ENCODE peak calls at places on chromosomes 12 and 14, in eight cellular contexts. H is HCT116; X is heart right ventricle; P is esophagus muscularis mucosa; L is CD8-positive, alpha-beta T cell; O is stomach; Y is tibial artery; N is cardiac muscle cell. K is an unnamed sample. For H3K4me1 and H3K36me3, the result is how much of the 10 kb centered on the place peaks cover.

GRCh38 chr14:81981311-81981675 is 447.6 kb upstream of the SEL1L start:
- DNase-seq in H (no peak), X (no peak), P (no peak), L (no peak), O (no peak), Y (no peak), N (no peak), K (no peak)

GRCh38 chr12:59999291-59999690 is 403.5 kb downstream of the SLC16A7 start:
- DNase-seq in H (no peak), X (no peak), P (no peak), L (no peak), O (no peak), Y (no peak), N (no peak), K (no peak)

GRCh38 chr14:69811227-69811867 is 14.3 kb upstream of the SLC10A1 start:
- DNase-seq in H (no peak), X (no peak), P (peak), L (no peak), O (peak), Y (no peak), N (no peak), K (no peak)

GRCh38 chr14:20808084-20808483 is 5.4 kb upstream of the RNASE1 start:
- DNase-seq in H (no peak), X (no peak), P (no peak), L (no peak), O (no peak), Y (no peak), N (no peak), K (no peak)

GRCh38 chr12:52914722-52915121 is 9.8 kb upstream of the KRT8 start:
- DNase-seq in H (no peak), X (no peak), P (no peak), L (no peak), O (no peak), Y (no peak), N (no peak), K (no peak)

GRCh38 chr12:70695361-70696023 is 58.3 kb upstream of the PTPRB start:
- DNase-seq in H (no peak), X (no peak), P (no peak), L (no peak), O (no peak), Y (no peak), N (no peak), K (no peak)

GRCh38 chr12:114119316-114119715 is 153.2 kb upstream of the RBM19 start:
- DNase-seq in H (no peak), X (no peak), P (no peak), L (no peak), O (no peak), Y (no peak), N (no peak), K (no peak)

GRCh38 chr12:5988659-5989116 is 43.6 kb upstream of the ANO2 start:
- DNase-seq in H (peak), X (peak), P (no peak), L (peak), O (peak), Y (peak), N (peak), K (peak)

GRCh38 chr14:93012516-93013367 is 89.8 kb downstream of the CHGA start:
- DNase-seq in H (no peak), X (no peak), P (no peak), L (no peak), O (no peak), Y (peak), N (no peak), K (no peak)

GRCh38 chr14:26636571-26636970 is 38.7 kb upstream of the NOVA1 start:
- DNase-seq in H (no peak), X (no peak), P (no peak), L (no peak), O (no peak), Y (no peak), N (no peak), K (no peak)

GRCh38 chr12:91928501-91928900 is 217.1 kb downstream of the BTG1 start:
- DNase-seq in H (no peak), X (no peak), P (no peak), L (no peak), O (no peak), Y (no peak), N (no peak), K (no peak)

GRCh38 chr14:99684356-99684952 is 356 bp downstream of the CYP46A1 start:
- DNase-seq in H (no peak), X (no peak), P (no peak), L (no peak), O (no peak), Y (no peak), N (no peak), K (no peak)

GRCh38 chr12:9364224-9365176 is 156.3 kb upstream of the PZP start:
- DNase-seq in H (no peak), X (no peak), P (peak), L (no peak), O (no peak), Y (no peak), N (no peak), K (peak)

GRCh38 chr14:65210118-65210826 is 108.0 kb upstream of the MAX start:
- DNase-seq in H (no peak), X (no peak), P (no peak), L (no peak), O (no peak), Y (no peak), N (no peak), K (no peak)

GRCh38 chr14:90553921-90554336 is 157.1 kb downstream of the CALM1 start:
- DNase-seq in H (no peak), X (no peak), P (no peak), L (no peak), O (no peak), Y (no peak), N (no peak), K (no peak)

GRCh38 chr12:113247123-113248045 is 26.1 kb downstream of the TPCN1 start:
- DNase-seq in H (no peak), X (peak), P (no peak), L (no peak), O (no peak), Y (peak), N (no peak), K (no peak)

GRCh38 chr14:32078794-32079663 is 1.9 kb downstream of the ARHGAP5 start:
- DNase-seq in H (peak), X (no peak), P (no peak), L (no peak), O (no peak), Y (no peak), N (peak), K (no peak)

GRCh38 chr12:7038591-7038990 is 20.3 kb upstream of the LPCAT3 start:
- DNase-seq in H (no peak), X (no peak), P (no peak), L (no peak), O (no peak), Y (no peak), N (no peak), K (no peak)

GRCh38 chr12:93873561-93873960 is 196.4 kb downstream of the CRADD start:
- DNase-seq in H (no peak), X (no peak), P (no peak), L (no peak), O (no peak), Y (no peak), N (no peak), K (no peak)

DNA sequence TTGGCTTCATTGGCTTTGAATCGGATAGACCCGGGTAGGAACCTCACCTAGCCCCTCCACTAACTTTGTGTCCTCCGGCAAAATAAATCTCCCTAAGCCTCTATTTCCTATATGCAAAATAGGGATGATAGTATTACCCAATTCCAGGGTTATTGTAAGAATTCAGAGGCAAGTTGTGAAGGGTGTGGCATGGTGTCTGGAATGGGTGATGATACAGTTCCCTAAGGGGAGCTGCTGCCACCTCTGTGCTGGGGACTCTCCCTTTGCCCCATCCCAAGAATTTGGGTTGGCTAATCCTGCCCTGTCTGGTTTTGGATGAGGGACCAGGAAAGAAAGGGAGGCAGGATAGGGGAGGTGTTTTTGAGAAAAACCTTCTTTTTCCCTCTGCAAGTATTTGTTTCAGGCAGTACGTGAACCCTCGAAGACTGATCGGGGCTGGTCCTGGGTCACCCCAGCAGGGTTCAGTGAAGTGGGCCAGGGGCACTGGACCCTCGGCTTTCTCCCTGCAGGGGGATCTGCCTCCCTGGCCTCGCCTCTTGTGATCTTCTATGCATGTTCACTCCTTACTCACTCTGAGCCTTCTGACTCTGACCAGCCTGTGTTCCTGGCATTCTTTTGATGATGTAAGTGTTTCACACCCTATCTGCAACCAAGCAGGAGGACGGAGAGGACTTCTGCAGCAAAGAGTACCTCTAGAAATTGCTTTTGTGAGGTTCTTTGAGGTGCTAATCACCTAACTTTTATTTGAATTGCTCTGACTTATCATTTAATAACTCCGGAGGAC is 60.8 kb downstream of the RASSF3 start:
- DNase-seq in H (peak), X (no peak), P (no peak), L (no peak), O (peak), Y (no peak), N (peak), K (peak)
- H3K4me1 ChIP-seq in H (half or more), X (half or more), P (half or more), L (half or more), O (half or more), Y (half or more), N (half or more), K (under half)

GRCh38 chr14:50734950-50735697 is 67.0 kb upstream of the SAV1 start:
- DNase-seq in H (no peak), X (no peak), P (no peak), L (no peak), O (no peak), Y (no peak), N (no peak), K (no peak)
- H3K36me3 ChIP-seq in H (under half), X (half or more), P (half or more), L (half or more), O (half or more), Y (under half), N (under half), K (under half)

DNA sequence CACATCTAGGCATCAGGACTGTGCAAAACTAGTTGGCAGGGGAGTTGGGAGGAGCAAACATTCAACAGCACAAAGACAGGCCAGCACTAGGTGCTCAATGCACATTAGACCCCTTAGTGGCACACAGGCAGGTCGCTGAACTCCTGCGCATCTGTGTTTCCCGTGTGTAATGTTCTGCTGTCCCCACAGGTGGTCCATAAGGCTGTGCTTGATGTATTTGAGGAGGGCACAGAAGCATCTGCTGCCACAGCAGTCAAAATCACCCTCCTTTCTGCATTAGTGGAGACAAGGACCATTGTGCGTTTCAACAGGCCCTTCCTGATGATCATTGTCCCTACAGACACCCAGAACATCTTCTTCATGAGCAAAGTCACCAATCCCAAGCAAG is 11.2 kb downstream of the SERPINA3 start:
- DNase-seq in H (no peak), X (no peak), P (no peak), L (no peak), O (no peak), Y (peak), N (no peak), K (no peak)
- H3K4me3 ChIP-seq in H (no peak), X (no peak), P (no peak), L (no peak), O (no peak), Y (no peak), N (no peak), K (no peak)

DNA sequence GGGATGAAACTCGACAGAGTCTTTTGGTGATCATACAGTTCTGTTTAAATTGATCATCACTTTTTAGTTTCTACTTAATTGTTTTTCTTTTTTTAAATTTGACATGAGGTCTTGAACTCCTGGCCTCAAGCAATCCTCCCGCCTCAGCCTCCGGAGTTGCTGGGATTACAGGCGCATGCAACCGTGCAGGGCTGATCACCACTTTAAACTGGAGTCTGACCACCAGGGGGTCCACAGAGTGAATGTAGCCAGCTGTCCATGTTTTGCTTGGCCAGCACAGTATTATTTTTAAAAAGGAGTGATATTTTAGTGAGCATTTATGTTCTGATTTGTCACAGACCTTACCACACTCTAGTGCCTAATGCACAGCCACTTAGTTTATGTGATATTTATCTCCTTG is 10.7 kb downstream of the DAAM1 start:
- DNase-seq in H (no peak), X (no peak), P (no peak), L (no peak), O (no peak), Y (no peak), N (no peak), K (no peak)
- H3K4me1 ChIP-seq in H (under half), X (half or more), P (half or more), L (under half), O (under half), Y (under half), N (under half), K (under half)

GRCh38 chr14:95835331-95835730 is 41.3 kb upstream of the TUNAR start:
- DNase-seq in H (peak), X (no peak), P (peak), L (no peak), O (no peak), Y (no peak), N (no peak), K (no peak)
- H3K36me3 ChIP-seq in H (under half), X (under half), P (under half), L (under half), O (under half), Y (under half), N (under half), K (under half)

GRCh38 chr12:110001596-110001995 is 2.4 kb downstream of the ANKRD13A start:
- DNase-seq in H (no peak), X (no peak), P (no peak), L (no peak), O (no peak), Y (no peak), N (no peak), K (no peak)
- H3K4me3 ChIP-seq in H (no peak), X (no peak), P (no peak), L (no peak), O (no peak), Y (no peak), N (no peak), K (no peak)

DNA sequence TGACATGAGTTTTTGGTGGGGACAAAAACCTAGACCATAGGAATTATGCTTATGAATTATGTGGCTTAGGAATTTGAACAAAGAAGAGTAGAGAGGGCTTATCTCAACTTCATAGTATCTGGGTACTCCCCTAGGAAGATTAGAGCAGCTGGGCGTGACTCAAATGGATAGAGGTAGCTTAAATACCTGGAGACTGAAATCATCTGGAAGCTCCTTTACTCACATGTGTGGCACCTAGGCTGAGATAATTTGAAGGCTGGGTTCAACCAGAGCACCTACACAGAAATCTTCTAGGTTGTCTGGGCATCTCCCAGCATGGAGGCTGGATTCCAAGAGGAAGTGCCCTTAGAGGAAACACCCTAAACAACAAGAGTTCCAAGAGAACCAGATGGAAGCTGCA is 393.9 kb downstream of the ADAMTS20 start:
- DNase-seq in H (no peak), X (no peak), P (no peak), L (no peak), O (no peak), Y (no peak), N (no peak), K (no peak)
- H3K4me1 ChIP-seq in H (under half), X (under half), P (under half), L (under half), O (under half), Y (under half), N (under half), K (under half)

DNA sequence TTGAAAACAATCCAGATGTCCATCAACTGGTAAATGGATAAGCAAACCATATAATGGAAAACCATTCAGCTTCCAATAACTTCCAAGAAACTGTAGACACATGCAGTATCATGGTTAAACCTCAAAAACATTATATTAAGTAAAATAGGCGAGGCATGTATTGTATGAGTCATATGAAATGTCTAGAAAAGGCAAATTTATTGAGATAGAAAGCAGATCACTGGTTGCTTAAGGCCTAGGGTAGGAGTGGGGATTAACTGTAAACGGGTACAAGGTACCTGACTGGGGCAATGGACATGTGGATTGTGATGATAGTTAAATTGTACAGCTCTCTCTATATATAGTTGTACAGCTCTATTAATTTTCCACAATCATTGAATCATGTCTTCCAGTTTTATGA is 21.3 kb upstream of the PAPLN start:
- DNase-seq in H (no peak), X (no peak), P (no peak), L (no peak), O (no peak), Y (no peak), N (no peak), K (no peak)
- H3K36me3 ChIP-seq in H (under half), X (half or more), P (half or more), L (under half), O (half or more), Y (half or more), N (under half), K (half or more)

DNA sequence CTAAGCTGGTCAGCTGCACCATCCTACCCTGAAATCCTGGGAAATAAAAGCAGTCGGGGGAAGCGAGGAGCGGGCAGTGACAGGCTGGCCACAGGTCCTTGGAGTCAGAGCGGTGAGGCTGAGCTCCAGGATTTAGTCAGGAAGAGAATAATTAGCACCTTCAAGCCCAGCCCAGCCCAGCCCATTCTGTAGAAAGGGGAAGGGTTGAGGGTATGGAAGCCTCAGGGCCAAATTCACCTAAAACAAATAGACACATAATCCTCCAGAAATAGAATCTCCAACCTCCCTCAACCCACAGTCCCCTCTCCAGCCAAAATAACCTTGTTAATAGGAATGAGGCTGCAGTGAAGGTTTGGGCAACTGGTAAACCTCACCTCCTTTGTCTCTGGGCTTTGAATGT is 334.2 kb downstream of the DPF3 start:
- DNase-seq in H (no peak), X (no peak), P (no peak), L (no peak), O (no peak), Y (no peak), N (no peak), K (no peak)
- H3K4me3 ChIP-seq in H (no peak), X (no peak), P (no peak), L (no peak), O (no peak), Y (no peak), N (no peak), K (no peak)

K was measured in HAP-1.